ENCODE peak calls at places on chromosome 19, in six cellular contexts. J is HepG2, I is HCT116, C is H1, G is GM12878, U is K562. T is an unnamed sample. For H3K4me1, the result is how much of the 10 kb centered on the place peaks cover.

GRCh38 chr19:6047741-6048231 is 62.5 kb downstream of the RFX2 start:
- DNase-seq in I (peak), U (peak), C (no peak), J (peak), G (no peak), T (peak)

GRCh38 chr19:33396701-33397535 is 23.4 kb downstream of the CEBPG start:
- DNase-seq in J (peak), I (no peak), U (no peak), C (no peak), G (no peak), T (no peak)

GRCh38 chr19:11268783-11269267 is 6.5 kb upstream of the DOCK6 start:
- DNase-seq in U (peak), G (no peak), I (no peak), C (no peak), J (peak), T (no peak)

GRCh38 chr19:43779820-43780219 is 953 bp downstream of the KCNN4 start:
- DNase-seq in C (no peak), I (no peak), G (no peak), U (peak), J (no peak), T (no peak)

GRCh38 chr19:1913781-1914577 is 8.8 kb downstream of the ADAT3 start:
- DNase-seq in C (no peak), J (no peak), I (no peak), G (no peak), U (no peak), T (no peak)

GRCh38 chr19:408441-409005 is 424 bp downstream of the C2CD4C start:
- DNase-seq in U (no peak), C (no peak), J (no peak), G (no peak), I (no peak), T (no peak)

GRCh38 chr19:29683009-29683408 is 17.7 kb downstream of the PLEKHF1 start:
- DNase-seq in U (peak), J (peak), C (no peak), I (no peak), G (no peak), T (no peak)

GRCh38 chr19:11091343-11092153 is 2.3 kb downstream of the LDLR start:
- DNase-seq in J (peak), U (peak), C (no peak), I (peak), G (no peak), T (peak)

GRCh38 chr19:2362970-2363300 is 2.9 kb downstream of the TMPRSS9 start:
- DNase-seq in U (no peak), C (no peak), I (no peak), J (no peak), G (no peak), T (no peak)

GRCh38 chr19:38684078-38684861 is 36.8 kb downstream of the ACTN4 start:
- DNase-seq in I (peak), G (no peak), U (peak), C (no peak), J (no peak), T (no peak)

GRCh38 chr19:35296644-35297514 is 4.9 kb downstream of the MAG start:
- DNase-seq in C (no peak), G (no peak), I (no peak), U (no peak), J (no peak), T (no peak)

GRCh38 chr19:35295792-35296462 is 4.0 kb downstream of the MAG start:
- DNase-seq in C (no peak), J (no peak), G (no peak), U (peak), I (no peak), T (no peak)

GRCh38 chr19:35298561-35298972 is 6.6 kb downstream of the MAG start:
- DNase-seq in G (no peak), C (no peak), J (no peak), I (no peak), U (no peak), T (no peak)

GRCh38 chr19:35297922-35298321 is 6.0 kb downstream of the MAG start:
- DNase-seq in G (no peak), C (no peak), I (no peak), J (no peak), U (no peak), T (no peak)

GRCh38 chr19:35297515-35297848 is 5.5 kb downstream of the MAG start:
- DNase-seq in U (no peak), I (no peak), C (no peak), G (no peak), J (no peak), T (no peak)
- TF ChIP-seq ZNF274 in U (no peak), I (no peak), C (no peak), G (no peak), J (no peak), T (no peak)

DNA sequence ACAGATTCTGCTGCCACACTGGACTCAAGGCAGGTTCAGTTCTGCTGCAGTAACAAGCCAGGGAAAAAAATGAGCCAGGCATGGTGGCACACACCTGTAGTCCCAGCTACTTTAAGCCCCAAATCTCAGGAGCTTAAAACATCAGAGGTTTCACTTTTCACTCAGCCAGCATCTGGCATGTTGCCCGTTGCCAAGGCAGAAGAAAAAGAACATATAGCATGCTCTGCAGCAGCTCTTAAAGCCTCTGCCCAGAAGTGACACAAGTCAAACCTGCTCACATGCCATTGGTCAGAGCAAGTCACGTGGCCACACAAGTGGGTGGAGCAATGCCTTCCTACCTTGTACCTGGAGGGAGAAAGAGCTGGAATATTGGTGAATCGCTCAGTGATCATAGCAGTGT is 14.7 kb upstream of the ADGRE5 start:
- DNase-seq in C (peak), J (peak), G (peak), U (peak), I (peak), T (no peak)
- H3K4me1 ChIP-seq in C (under half), J (under half), G (half or more), U (half or more), I (under half), T (under half)

GRCh38 chr19:3980353-3981251 is 4.7 kb downstream of the EEF2 start:
- DNase-seq in I (no peak), G (no peak), C (no peak), J (no peak), U (no peak), T (no peak)
- TF ChIP-seq ZNF274 in I (no peak), G (no peak), C (no peak), J (no peak), U (no peak), T (no peak)

DNA sequence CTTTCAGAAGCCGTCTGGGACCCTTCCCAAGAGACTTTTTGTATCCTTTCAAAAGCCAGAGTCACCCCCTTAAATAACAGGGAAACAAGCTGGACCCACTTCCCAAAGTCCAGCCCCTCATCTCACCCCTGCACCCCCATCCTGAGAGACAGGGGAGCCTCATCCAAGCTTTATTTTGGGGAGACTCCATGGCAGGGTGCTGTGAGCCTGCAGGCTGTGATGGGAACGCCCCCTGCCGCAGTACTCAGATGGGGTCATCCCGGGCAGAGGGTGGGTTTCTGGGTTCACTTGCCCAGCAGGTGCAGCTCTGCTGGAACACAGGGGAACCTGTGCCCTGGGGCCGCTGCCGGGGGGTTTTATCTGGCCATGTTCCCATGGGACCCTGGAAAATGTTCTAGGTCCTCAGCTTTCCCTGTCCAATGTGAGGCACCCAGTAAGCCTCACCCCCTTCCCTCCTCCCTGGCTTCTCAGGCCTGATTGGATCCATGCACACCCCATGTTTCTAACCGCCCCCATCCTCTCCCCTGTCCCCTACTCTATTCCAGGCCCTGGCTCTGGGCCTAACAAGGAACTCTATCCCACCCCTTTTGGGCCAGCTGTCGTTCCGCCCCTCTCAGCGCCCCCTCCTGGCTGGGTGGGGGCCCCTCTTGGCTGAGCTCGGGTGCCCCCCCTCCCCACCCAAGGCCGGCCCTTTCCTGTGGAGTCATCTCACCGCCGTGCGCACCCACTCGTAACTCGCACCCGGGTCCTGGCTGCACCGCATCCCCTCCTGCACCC is 1.0 kb downstream of the HIF3A start:
- DNase-seq in C (no peak), U (peak), I (no peak), J (no peak), G (no peak), T (no peak)
- H3K4me1 ChIP-seq in C (under half), U (under half), I (under half), J (half or more), G (under half), T (under half)

DNA sequence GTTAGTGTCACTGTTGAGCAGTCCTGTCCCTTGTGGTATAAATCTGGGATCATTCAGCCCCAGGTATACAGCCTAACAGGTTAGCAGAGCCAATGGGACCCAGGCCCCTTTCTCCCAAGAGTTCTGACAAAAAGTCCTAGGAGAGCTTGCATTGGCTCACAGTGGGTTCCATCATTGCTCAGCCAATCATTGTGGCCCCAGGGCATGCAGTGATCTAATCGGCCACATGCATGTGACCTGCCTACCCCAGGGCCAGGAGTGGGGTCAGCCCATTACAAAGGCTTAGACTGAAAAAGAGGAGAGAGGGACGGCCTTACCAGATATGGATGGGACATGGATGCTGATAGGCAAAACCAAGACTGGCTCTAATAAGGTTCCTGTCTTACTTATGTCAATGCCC is 41.1 kb downstream of the SPTBN4 start:
- DNase-seq in U (peak), J (no peak), I (no peak), C (no peak), G (no peak), T (no peak)
- TF ChIP-seq ZNF274 in U (no peak), J (no peak), I (no peak), C (no peak), G (no peak), T (no peak)

GRCh38 chr19:19459707-19460251 is 54.3 kb downstream of the GATAD2A start:
- DNase-seq in J (no peak), C (no peak), I (no peak), U (peak), G (no peak), T (no peak)

GRCh38 chr19:19461671-19462622 is 53.4 kb downstream of the TSSK6 start:
- DNase-seq in I (no peak), U (peak), G (no peak), C (peak), J (peak), T (no peak)

GRCh38 chr19:19460258-19460731 is 54.8 kb downstream of the GATAD2A start:
- DNase-seq in U (no peak), J (no peak), C (no peak), I (no peak), G (no peak), T (no peak)

GRCh38 chr19:19461306-19461670 is 54.1 kb downstream of the TSSK6 start:
- DNase-seq in G (no peak), J (no peak), U (no peak), C (no peak), I (no peak), T (no peak)

DNA sequence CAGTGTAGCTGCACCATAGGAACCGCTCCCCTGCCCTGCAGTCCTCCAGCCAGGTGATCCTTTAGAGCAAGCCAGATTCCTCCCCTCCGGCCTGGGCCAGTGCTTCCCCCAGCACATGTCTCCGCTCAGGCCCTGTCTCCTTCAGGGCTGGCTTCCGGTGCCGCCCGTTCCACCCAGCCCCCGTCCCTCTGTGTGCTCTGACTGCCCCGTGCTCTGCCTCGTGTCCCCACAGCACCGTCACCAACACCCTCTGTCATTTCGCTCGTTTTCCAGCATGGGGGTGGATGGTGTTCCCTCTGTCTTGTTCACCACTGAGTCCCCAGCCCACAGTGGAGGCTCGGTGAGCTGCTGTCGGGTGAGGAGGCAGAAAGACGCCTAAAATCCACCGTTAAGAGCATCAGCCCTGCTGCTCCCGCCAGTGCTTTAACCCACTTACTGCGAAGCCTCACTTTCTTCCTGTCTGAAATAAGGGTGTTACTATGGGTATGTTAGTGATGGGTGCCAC is 54.5 kb downstream of the TSSK6 start:
- DNase-seq in U (no peak), G (no peak), C (no peak), I (no peak), J (no peak), T (no peak)
- H3K4me1 ChIP-seq in U (half or more), G (half or more), C (half or more), I (under half), J (under half), T (half or more)

DNA sequence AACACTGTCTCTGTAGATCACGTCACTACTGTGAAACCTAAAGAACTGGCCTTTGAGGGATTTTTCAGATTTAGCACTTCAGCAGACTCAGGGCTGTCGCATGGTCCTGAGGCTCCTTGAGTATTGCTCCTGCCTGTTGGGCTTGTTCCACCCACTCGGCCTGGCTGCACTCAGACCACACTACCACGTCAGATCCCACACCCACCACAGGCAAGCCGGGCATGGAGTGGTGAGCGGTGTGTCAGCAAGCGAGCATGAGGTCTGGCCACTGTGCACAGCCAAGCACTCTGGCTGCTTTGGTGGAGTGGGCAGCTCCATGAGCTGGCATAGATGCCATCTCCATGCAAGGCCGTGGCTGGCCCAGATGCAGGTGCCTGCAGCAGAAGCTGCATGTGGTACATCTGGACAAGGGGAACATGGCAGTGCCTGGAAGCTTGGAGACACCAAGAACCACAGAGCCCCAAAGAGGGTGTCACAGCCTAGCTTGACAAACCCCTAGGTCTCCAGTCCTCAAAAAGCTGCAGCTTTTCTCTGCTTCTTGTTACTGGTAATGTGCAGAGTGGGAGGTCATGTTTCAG is 9.4 kb upstream of the IGFL1 start:
- DNase-seq in I (no peak), U (no peak), J (no peak), C (no peak), G (no peak), T (no peak)
- TF ChIP-seq ZNF274 in I (no peak), U (no peak), J (no peak), C (no peak), G (no peak), T (no peak)

GRCh38 chr19:19420570-19421301 is 15.3 kb downstream of the GATAD2A start:
- DNase-seq in G (peak), J (no peak), I (no peak), C (no peak), U (no peak), T (no peak)

GRCh38 chr19:19418548-19419260 is 13.2 kb downstream of the GATAD2A start:
- DNase-seq in J (no peak), G (no peak), C (no peak), I (no peak), U (no peak), T (no peak)

GRCh38 chr19:19423322-19423721 is 17.8 kb downstream of the GATAD2A start:
- DNase-seq in I (no peak), U (no peak), C (no peak), G (no peak), J (no peak), T (no peak)

GRCh38 chr19:19422156-19422555 is 16.7 kb downstream of the GATAD2A start:
- DNase-seq in U (no peak), I (no peak), G (no peak), C (no peak), J (no peak), T (no peak)

GRCh38 chr19:19421326-19421725 is 15.9 kb downstream of the GATAD2A start:
- DNase-seq in U (no peak), C (no peak), J (no peak), I (no peak), G (no peak), T (no peak)
- H3K4me1 ChIP-seq in U (under half), C (under half), J (under half), I (under half), G (under half), T (under half)